ENCODE peak calls at places on chromosomes 6 and 20, in four cellular contexts. K is pancreas, D is breast epithelium, U is colonic mucosa. M is an unnamed sample. For H3K4me1, the result is how much of the 10 kb centered on the place peaks cover.

GRCh38 chr6:169738204-169738971 is 13.0 kb downstream of the DYNLT2 start:
- DNase-seq in K (no peak), D (no peak), U (no peak), M (no peak)

GRCh38 chr6:31541059-31541657 is 645 bp downstream of the DDX39B start:
- DNase-seq in K (no peak), D (no peak), U (peak), M (peak)

GRCh38 chr6:38020593-38020992 is 201.1 kb downstream of the ZFAND3 start:
- DNase-seq in K (no peak), D (no peak), U (no peak), M (no peak)

GRCh38 chr6:99446076-99446475 is 21.0 kb upstream of the PNISR start:
- DNase-seq in K (no peak), D (no peak), U (no peak), M (no peak)

GRCh38 chr20:51800132-51800721 is 2.1 kb downstream of the SALL4 start:
- DNase-seq in K (peak), D (peak), U (peak), M (peak)

GRCh38 chr6:30100585-30101422 is 12.1 kb downstream of the TRIM31 start:
- DNase-seq in K (peak), D (peak), U (peak), M (no peak)

GRCh38 chr6:15533379-15534044 is 129.3 kb downstream of the DTNBP1 start:
- DNase-seq in K (no peak), D (no peak), U (no peak), M (no peak)

GRCh38 chr6:16762547-16763477 is 1.6 kb upstream of the ATXN1 start:
- DNase-seq in K (peak), D (peak), U (peak), M (peak)

GRCh38 chr6:69179681-69180080 is 544.6 kb downstream of the ADGRB3 start:
- DNase-seq in K (peak), D (no peak), U (no peak), M (no peak)

GRCh38 chr20:46117704-46118467 is at the start of gene CD40:
- DNase-seq in K (peak), D (peak), U (peak), M (peak)

GRCh38 chr6:119200774-119201173 is 122.3 kb upstream of the FAM184A start:
- DNase-seq in K (no peak), D (no peak), U (no peak), M (no peak)

GRCh38 chr20:50645253-50646068 is 45.9 kb downstream of the RIPOR3 start:
- DNase-seq in K (peak), D (no peak), U (peak), M (no peak)

GRCh38 chr6:142146828-142147662 is at the start of the genes NMBR and VTA1:
- DNase-seq in K (peak), D (peak), U (peak), M (peak)

GRCh38 chr6:37309059-37309458 is 44.7 kb upstream of the RNF8 start:
- DNase-seq in K (no peak), D (no peak), U (no peak), M (no peak)

GRCh38 chr6:3965071-3965718 is 113.7 kb downstream of the FAM217A start:
- DNase-seq in K (no peak), D (no peak), U (no peak), M (no peak)

GRCh38 chr6:133428299-133428698 is 187.1 kb downstream of the EYA4 start:
- DNase-seq in K (no peak), D (no peak), U (no peak), M (no peak)

GRCh38 chr6:131966443-131966842 is 15.3 kb upstream of the CCN2 start:
- DNase-seq in K (no peak), D (no peak), U (no peak), M (no peak)

DNA sequence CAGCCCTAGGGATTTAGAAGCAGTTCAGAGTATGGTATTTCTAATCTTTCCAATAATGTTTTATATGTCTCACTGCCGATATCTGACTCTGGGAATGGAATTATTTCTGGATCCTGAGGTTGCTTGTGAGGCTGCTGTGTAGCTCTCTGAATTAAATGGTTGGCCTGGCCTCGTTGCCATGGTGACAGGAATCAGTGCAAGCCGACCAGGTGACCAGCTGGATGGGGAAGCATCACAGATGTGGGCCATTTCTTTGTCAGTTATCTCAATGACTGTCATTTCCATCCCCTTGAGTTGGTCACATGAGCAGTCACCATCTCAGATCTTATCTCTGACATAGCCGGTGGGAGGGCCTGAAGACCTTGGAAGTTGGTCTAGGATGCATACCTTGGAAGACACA is 265.1 kb upstream of the RIN2 start:
- DNase-seq in K (no peak), D (no peak), U (no peak), M (no peak)
- H3K27ac ChIP-seq in K (no peak), D (no peak), U (no peak), M (no peak)

GRCh38 chr20:62832212-62832922 is 15.5 kb downstream of the COL9A3 start:
- DNase-seq in K (peak), D (no peak), U (peak), M (no peak)

GRCh38 chr20:62831361-62831788 is 14.5 kb downstream of the COL9A3 start:
- DNase-seq in K (peak), D (no peak), U (peak), M (no peak)

GRCh38 chr20:62830821-62831220 is 14.0 kb downstream of the COL9A3 start:
- DNase-seq in K (peak), D (no peak), U (no peak), M (no peak)

GRCh38 chr20:62831854-62832211 is 15.0 kb downstream of the COL9A3 start:
- DNase-seq in K (no peak), D (no peak), U (no peak), M (no peak)

DNA sequence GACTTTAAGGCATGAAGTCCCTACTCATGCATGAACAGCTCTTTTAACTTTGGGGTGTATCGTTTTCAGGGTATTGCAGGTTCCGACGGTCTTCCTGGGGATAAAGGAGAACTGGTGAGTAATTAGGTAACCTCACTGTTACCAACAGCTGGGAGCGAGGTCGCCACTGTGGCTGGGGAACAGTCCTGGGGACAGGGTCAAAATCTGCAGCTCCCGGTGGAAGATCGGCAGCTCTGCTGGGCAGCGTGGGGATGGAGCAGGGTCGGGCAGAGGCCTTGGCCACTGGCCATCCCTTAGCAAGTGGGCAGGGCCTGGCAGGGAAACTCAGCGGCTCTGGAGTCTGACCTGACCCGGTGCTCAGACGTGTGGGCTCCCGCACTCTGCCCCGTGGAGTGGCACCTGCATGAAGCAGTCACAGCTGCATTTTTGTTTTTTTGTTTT is 16.1 kb downstream of the COL9A3 start:
- DNase-seq in K (peak), D (no peak), U (peak), M (no peak)
- H3K4me3 ChIP-seq in K (no peak), D (no peak), U (no peak), M (no peak)

GRCh38 chr20:25048519-25048952 is 9.4 kb downstream of the ACSS1 start:
- DNase-seq in K (no peak), D (no peak), U (no peak), M (no peak)
- H3K4me1 ChIP-seq in K (half or more), D (under half), U (under half), M (under half)

GRCh38 chr20:64212750-64213149 is 42.8 kb upstream of the PCMTD2 start:
- DNase-seq in K (no peak), D (no peak), U (no peak), M (no peak)
- H3K27ac ChIP-seq in K (peak), D (no peak), U (no peak), M (no peak)

DNA sequence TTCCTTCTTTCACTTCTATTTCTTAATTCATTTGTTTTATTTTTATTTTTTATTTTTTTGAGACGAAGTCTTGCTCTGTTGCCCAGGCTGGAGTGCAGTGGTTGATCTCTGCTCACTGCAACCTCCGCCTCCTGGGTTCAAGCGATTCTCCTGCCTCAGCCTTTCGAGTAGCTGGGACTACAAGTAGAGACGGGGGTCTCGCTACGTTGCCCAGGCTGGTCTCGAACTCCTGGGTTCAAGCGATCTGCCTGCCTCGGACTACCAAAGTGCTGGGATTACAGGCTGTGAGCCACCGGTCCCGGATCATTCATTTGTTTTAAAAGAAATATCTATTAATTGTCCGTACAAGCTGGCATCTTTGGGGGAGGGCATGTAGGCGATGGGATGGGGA is 487 bp upstream of the NFKBIE start:
- DNase-seq in K (peak), D (no peak), U (no peak), M (no peak)
- H3K4me3 ChIP-seq in K (no peak), D (peak), U (peak), M (no peak)

DNA sequence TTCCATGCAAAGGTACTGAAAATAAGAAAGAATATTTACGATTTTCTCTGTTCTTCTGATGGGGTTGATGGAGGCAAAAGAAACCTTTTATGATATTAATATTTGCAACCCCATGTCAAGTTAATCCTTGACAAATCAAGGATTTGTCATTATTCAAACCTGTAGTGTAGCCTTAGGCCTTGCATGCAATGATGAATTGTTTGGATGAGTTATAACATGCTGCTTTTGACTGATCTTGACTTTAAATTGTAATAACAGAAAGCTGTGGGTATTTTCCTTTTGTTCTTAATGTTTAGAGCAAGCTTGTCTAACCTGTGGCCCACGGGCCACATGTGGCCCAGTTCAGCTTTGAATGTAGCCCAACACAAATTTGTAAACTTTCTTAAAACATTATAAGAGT is 13.0 kb upstream of the BAG2 start:
- DNase-seq in K (no peak), D (no peak), U (no peak), M (no peak)
- H3K4me1 ChIP-seq in K (under half), D (under half), U (under half), M (under half)

M was measured in naive thymus-derived CD4-positive, alpha-beta T cell.